ENCODE peak calls at places on chromosomes 5 and 9, in ten cellular contexts. K, Y, R, O, I, X, M, Z, J and B are unnamed samples. For H3K27me3, the result is how much of the 10 kb centered on the place peaks cover.

GRCh38 chr9:35579130-35579529 is 25.9 kb upstream of the TESK1 start:
- DNase-seq in K (no peak), Y (no peak), R (no peak), O (no peak), I (no peak), X (peak), M (no peak), Z (no peak), J (no peak), B (no peak)

GRCh38 chr5:54525692-54526091 is 8.1 kb downstream of the SNX18 start:
- DNase-seq in K (no peak), Y (no peak), R (no peak), O (no peak), I (no peak), X (no peak), M (no peak), Z (no peak), J (no peak), B (no peak)

GRCh38 chr5:57338068-57338848 is 144.4 kb downstream of the ACTBL2 start:
- DNase-seq in K (no peak), Y (no peak), R (no peak), O (no peak), I (peak), X (peak), M (no peak), Z (peak), J (no peak), B (no peak)

GRCh38 chr9:36218011-36218410 is 27.3 kb downstream of the CLTA start:
- DNase-seq in K (no peak), Y (no peak), R (no peak), O (no peak), I (no peak), X (no peak), M (no peak), Z (no peak), J (no peak), B (no peak)

GRCh38 chr5:53679261-53679660 is 118.8 kb downstream of the NDUFS4 start:
- DNase-seq in K (no peak), Y (peak), R (no peak), O (no peak), I (no peak), X (peak), M (no peak), Z (no peak), J (no peak), B (peak)

GRCh38 chr9:128735373-128735772 is 11.4 kb upstream of the ZDHHC12 start:
- DNase-seq in K (no peak), Y (no peak), R (no peak), O (no peak), I (no peak), X (no peak), M (no peak), Z (peak), J (no peak), B (no peak)

GRCh38 chr5:131394128-131394527 is 130.3 kb downstream of the CDC42SE2 start:
- DNase-seq in K (peak), Y (no peak), R (no peak), O (no peak), I (no peak), X (peak), M (no peak), Z (peak), J (no peak), B (no peak)

GRCh38 chr9:92970467-92970923 is 23.2 kb downstream of the FGD3 start:
- DNase-seq in K (no peak), Y (peak), R (no peak), O (no peak), I (peak), X (peak), M (no peak), Z (no peak), J (no peak), B (peak)

GRCh38 chr9:98034593-98035546 is 21.7 kb upstream of the NANS start:
- DNase-seq in K (peak), Y (peak), R (peak), O (peak), I (peak), X (peak), M (peak), Z (peak), J (peak), B (no peak)

GRCh38 chr5:76074487-76074886 is 8.7 kb upstream of the SV2C start:
- DNase-seq in K (no peak), Y (no peak), R (no peak), O (no peak), I (peak), X (no peak), M (no peak), Z (no peak), J (no peak), B (no peak)

GRCh38 chr5:73596705-73597328 is 29.2 kb upstream of the ARHGEF28 start:
- DNase-seq in K (no peak), Y (peak), R (no peak), O (no peak), I (peak), X (no peak), M (no peak), Z (peak), J (no peak), B (no peak)

GRCh38 chr5:122471752-122472061 is 159.7 kb downstream of the SNCAIP start:
- DNase-seq in K (no peak), Y (no peak), R (no peak), O (no peak), I (no peak), X (no peak), M (no peak), Z (no peak), J (no peak), B (no peak)

GRCh38 chr5:120767171-120767820 is 303.2 kb downstream of the PRR16 start:
- DNase-seq in K (no peak), Y (no peak), R (no peak), O (no peak), I (peak), X (no peak), M (no peak), Z (no peak), J (no peak), B (peak)

GRCh38 chr5:96079075-96079474 is 117.4 kb upstream of the ELL2 start:
- DNase-seq in K (no peak), Y (peak), R (no peak), O (no peak), I (peak), X (peak), M (no peak), Z (no peak), J (no peak), B (peak)

GRCh38 chr9:90523953-90524352 is 118.7 kb downstream of the DIRAS2 start:
- DNase-seq in K (no peak), Y (no peak), R (no peak), O (no peak), I (no peak), X (no peak), M (no peak), Z (no peak), J (no peak), B (no peak)

DNA sequence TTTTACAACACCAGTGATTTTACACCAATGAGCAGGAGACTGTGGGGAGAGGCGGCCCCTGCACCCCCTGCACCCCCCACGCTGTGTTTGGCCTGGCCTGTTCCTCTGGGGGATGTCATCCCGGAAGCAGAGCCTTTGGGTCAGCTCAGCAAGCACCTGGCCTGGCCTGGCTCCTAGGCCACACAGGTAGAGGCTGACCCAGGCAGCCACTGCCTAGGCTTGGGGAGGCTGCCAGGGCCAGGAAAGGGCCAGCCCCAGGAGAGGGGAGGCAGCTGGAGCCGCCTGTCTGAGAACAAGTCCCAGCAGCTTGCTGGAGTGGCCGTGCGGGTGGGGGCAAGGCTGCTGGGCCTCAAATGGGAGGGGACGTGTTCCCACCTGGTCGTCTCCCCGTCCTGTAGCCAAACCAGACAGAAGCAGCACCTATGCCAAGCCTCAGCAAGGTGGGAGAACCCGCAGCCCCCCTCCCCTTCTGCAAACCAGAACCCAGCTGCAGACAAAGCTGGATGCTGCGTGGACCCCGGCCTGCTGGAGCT is 46.9 kb downstream of the DBH start:
- DNase-seq in K (no peak), Y (no peak), R (no peak), O (peak), I (no peak), X (no peak), M (no peak), Z (no peak), J (no peak), B (no peak)
- H3K27me3 ChIP-seq in K (under half), Y (under half), R (under half), O (under half), I (under half), X (under half), M (under half), Z (under half), J (under half), B (under half)

GRCh38 chr5:167987490-167988270 is 303.8 kb upstream of the WWC1 start:
- DNase-seq in K (no peak), Y (no peak), R (no peak), O (no peak), I (no peak), X (no peak), M (no peak), Z (no peak), J (no peak), B (no peak)

DNA sequence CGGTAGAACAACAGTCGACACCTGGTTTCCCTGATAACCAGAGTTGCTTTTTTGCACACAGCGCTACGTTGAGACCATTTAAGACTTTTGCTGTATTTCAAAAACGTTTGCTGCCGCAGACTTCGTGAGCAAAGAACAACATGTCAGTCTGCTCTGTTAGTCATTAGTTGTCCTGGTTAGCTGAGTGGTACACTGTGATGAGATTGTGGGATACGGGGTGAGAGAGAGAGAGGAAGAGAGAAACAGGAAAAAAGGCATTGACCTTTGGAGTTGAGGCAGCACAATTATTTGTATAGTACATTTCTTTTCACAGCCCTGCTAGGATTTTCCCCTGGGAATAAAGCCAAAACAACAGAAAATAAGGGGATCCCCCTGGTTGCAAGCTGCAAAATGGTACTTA is 306.1 kb upstream of the WWC1 start:
- DNase-seq in K (no peak), Y (no peak), R (no peak), O (no peak), I (no peak), X (no peak), M (no peak), Z (no peak), J (no peak), B (no peak)
- TF ChIP-seq CTCF in K (no peak), Y (no peak), R (no peak), O (no peak), I (no peak), X (no peak), M (no peak), Z (no peak), J (no peak), B (no peak)

GRCh38 chr9:130265431-130266235 is at the start of gene HMCN2:
- DNase-seq in K (no peak), Y (no peak), R (no peak), O (peak), I (no peak), X (peak), M (peak), Z (no peak), J (no peak), B (peak)

GRCh38 chr9:130267930-130268329 is 2.4 kb downstream of the HMCN2 start:
- DNase-seq in K (no peak), Y (no peak), R (no peak), O (no peak), I (no peak), X (no peak), M (peak), Z (no peak), J (no peak), B (no peak)

GRCh38 chr9:130268521-130269131 is 3.1 kb downstream of the HMCN2 start:
- DNase-seq in K (no peak), Y (no peak), R (no peak), O (no peak), I (no peak), X (no peak), M (peak), Z (no peak), J (no peak), B (no peak)

GRCh38 chr9:130264414-130265350 is 878 bp upstream of the HMCN2 start:
- DNase-seq in K (no peak), Y (no peak), R (no peak), O (no peak), I (no peak), X (no peak), M (peak), Z (no peak), J (no peak), B (no peak)

DNA sequence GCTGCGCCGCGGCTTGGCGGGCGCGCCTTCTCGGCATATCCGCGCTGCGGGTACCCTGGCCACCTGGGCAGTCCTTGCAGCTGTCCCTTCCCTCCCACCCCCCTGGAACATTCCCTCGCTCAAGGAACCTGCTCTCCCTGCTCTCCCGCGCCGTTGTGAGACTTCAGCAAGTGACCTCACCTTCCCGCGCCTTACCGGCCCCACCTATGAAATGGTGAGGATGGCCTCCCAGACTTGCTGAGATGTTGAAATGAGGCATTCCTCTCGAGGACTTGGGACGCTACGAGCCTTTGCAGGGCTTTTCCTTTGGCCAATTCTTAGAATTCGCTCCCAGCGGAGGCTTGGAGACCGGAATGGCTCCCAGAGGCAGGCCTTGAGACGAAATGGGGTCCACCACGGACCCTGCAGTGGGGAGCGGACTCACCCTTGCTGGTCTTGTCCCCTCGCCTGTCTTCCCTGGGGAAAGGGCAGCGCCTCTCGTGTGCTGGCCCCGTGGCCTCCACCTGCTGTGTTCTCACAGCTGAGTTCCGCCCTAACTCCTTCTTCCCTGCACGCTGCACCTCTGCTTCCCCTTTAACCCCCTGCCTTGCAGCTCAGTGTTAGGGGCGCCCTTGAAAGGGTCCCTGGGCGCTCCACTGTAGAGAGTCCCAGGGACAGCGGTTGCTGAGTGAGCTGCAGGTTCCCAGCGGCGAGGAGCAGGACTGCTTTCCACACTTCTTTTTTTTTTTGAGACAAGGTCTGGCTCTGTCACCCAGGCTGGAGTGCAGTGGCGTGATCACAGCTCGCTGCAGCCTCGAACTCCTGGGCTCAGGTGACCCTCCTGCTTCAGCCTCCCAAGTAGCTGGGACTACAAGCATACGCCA is 907 bp downstream of the HMCN2 start:
- DNase-seq in K (no peak), Y (no peak), R (no peak), O (no peak), I (no peak), X (no peak), M (peak), Z (no peak), J (no peak), B (no peak)
- H3K27me3 ChIP-seq in K (half or more), Y (half or more), R (half or more), O (half or more), I (under half), X (under half), M (under half), Z (under half), J (under half), B (half or more)

DNA sequence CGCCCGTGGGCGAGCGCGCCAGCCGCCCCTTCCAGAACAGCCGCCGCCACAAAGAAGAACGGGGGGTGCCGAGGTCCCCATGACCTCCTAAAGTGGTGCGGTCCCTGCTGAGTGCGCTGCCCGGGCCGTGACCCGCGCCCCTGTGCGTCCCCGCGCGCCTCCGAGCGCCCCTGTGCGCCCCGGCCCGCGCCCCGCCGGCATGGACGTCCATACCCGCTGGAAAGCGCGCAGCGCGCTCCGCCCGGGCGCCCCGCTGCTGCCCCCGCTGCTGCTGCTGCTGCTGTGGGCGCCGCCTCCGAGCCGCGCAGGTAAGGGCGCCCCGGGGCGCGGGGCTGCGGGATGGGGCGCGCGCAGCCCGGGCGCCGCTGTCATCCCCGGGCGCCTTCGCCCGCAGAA is 384 bp downstream of the COL5A1 start:
- DNase-seq in K (no peak), Y (no peak), R (no peak), O (no peak), I (no peak), X (no peak), M (no peak), Z (no peak), J (no peak), B (no peak)
- TF ChIP-seq CTCF in K (no peak), Y (no peak), R (no peak), O (no peak), I (no peak), X (no peak), M (no peak), Z (no peak), J (no peak), B (no peak)

DNA sequence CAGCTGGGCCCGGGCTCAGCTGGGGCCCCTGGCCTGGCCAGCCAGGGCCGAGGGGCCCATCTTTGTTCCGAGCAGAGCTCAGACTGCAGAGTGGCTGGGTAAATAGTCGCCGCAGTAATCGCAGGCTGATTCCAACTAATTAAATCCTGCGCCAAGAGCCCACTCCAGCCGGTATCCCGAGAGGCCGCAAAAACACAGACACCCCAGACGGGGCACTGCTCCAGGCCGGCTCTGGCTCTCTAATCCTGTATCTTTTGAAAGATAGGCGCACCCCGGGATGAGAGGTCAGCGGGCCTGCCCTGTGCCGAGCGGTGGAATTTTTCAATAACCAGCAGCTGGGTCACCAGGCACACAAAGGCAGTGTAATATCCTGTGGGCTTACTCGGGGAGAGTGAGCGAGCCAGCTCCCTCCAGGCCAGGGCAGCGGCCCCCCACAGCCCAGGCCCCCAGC is 57.7 kb downstream of the LMX1B start:
- DNase-seq in K (no peak), Y (no peak), R (no peak), O (peak), I (no peak), X (no peak), M (no peak), Z (no peak), J (no peak), B (no peak)
- H3K27me3 ChIP-seq in K (half or more), Y (half or more), R (half or more), O (half or more), I (under half), X (under half), M (under half), Z (under half), J (under half), B (under half)

GRCh38 chr9:132005896-132006295 is 73.8 kb downstream of the MED27 start:
- DNase-seq in K (no peak), Y (no peak), R (no peak), O (no peak), I (no peak), X (no peak), M (no peak), Z (no peak), J (no peak), B (no peak)
- TF ChIP-seq CTCF in K (no peak), Y (no peak), R (no peak), O (no peak), I (no peak), X (no peak), M (no peak), Z (no peak), J (no peak), B (peak)

DNA sequence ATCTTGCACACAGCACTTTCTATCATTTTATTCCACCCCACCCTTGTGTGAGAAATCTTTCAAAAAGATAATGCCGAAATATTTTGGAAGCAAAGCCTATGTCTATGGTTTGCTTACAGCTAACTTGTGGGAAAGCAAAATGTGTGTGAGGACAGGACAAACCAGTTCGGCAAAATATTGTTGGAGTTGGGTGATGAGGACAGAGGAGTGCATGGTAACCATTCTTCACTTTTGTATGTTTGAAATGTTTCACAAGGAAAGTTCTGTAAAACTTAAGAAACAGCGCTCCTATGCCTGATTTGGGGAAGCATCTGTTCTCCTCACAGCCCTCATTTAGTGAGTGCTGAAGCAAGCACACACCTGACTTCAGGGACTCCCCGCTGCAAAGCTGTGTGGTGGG is 62.0 kb upstream of the RNF130 start:
- DNase-seq in K (no peak), Y (no peak), R (no peak), O (no peak), I (peak), X (no peak), M (no peak), Z (no peak), J (no peak), B (no peak)
- H3K27me3 ChIP-seq in K (under half), Y (under half), R (under half), O (under half), I (under half), X (under half), M (under half), Z (under half), J (under half), B (under half)

GRCh38 chr9:134135343-134136116 is at the start of gene WDR5:
- DNase-seq in K (peak), Y (peak), R (peak), O (peak), I (peak), X (peak), M (peak), Z (peak), J (peak), B (peak)
- TF ChIP-seq CTCF in K (no peak), Y (peak), R (peak), O (peak), I (peak), X (no peak), M (no peak), Z (peak), J (no peak), B (peak)

GRCh38 chr9:134485653-134486052 is 155.9 kb upstream of the COL5A1 start:
- DNase-seq in K (no peak), Y (no peak), R (peak), O (peak), I (no peak), X (no peak), M (peak), Z (no peak), J (no peak), B (no peak)
- H3K27me3 ChIP-seq in K (under half), Y (under half), R (under half), O (under half), I (under half), X (under half), M (under half), Z (under half), J (under half), B (under half)